ENCODE peak calls at places on chromosomes 7 and 10, in five cellular contexts. S is tibial nerve, F is GOT3, L is EL, U is kidney glomerular epithelial cell. G is an unnamed sample.

GRCh38 chr7:95102662-95103061 is 195.3 kb downstream of the PPP1R9A start:
- DNase-seq in S (no peak), L (peak; percentile 43), F (no peak), U (peak; percentile 31), G (no peak)

GRCh38 chr10:93300518-93300917 is 181.6 kb downstream of the MYOF start:
- DNase-seq in U (no peak), L (no peak), S (no peak), F (no peak), G (no peak)

GRCh38 chr7:101743995-101744360 is 73.4 kb upstream of the CUX1 start:
- DNase-seq in U (no peak), S (no peak), F (no peak), L (no peak), G (no peak)

GRCh38 chr7:51009716-51010496 is 227.2 kb upstream of the GRB10 start:
- DNase-seq in L (peak; percentile 84), F (no peak), S (no peak), U (peak; percentile 60), G (no peak)

GRCh38 chr7:158401826-158402225 is 185.8 kb downstream of the PTPRN2 start:
- DNase-seq in L (no peak), U (no peak), F (no peak), S (no peak), G (no peak)

GRCh38 chr10:109274681-109275080 is 648.6 kb downstream of the XPNPEP1 start:
- DNase-seq in U (no peak), F (no peak), S (no peak), L (no peak), G (no peak)

GRCh38 chr10:78178940-78179339 is 145.3 kb downstream of the RPS24 start:
- DNase-seq in U (no peak), L (peak; percentile 14), S (no peak), F (no peak), G (no peak)

GRCh38 chr7:73892003-73892975 is 31.3 kb downstream of the TMEM270 start:
- DNase-seq in S (no peak), F (no peak), U (peak; percentile 27), L (peak; percentile 74), G (no peak)

GRCh38 chr7:117117172-117117571 is 163.9 kb downstream of the ST7 start:
- DNase-seq in F (no peak), U (no peak), S (no peak), L (no peak), G (no peak)

GRCh38 chr7:150502519-150502918 is 12.2 kb upstream of the GIMAP7 start:
- DNase-seq in S (no peak), L (no peak), F (no peak), U (no peak), G (no peak)

GRCh38 chr10:90288403-90288933 is 569.4 kb downstream of the HTR7 start:
- DNase-seq in U (peak; percentile 28), S (no peak), L (peak; percentile 36), F (no peak), G (no peak)

G was measured in stimulated activated CD8-positive, alpha-beta memory T cell treated with anti-CD3 and anti-CD28 coated beads, Interleukin-4, amount 100 ng/mL, for 1 hour.